ENCODE peak calls at places on chromosome 18, in ten cellular contexts. One of them, this sample, is unnamed.

GRCh38 chr18:45291616-45292612 is 323.4 kb upstream of the SLC14A2 start:
- DNase-seq in nephron progenitor cell: no peak
- DNase-seq in cardiac fibroblast: peak
- DNase-seq in GM12864: no peak
- DNase-seq in PC-9: no peak
- DNase-seq in A549: no peak
- DNase-seq in WERI-Rb-1: no peak
- DNase-seq in PC-3: no peak
- DNase-seq in WTC11: no peak
- DNase-seq in GM06990: no peak
- DNase-seq in this sample: no peak

GRCh38 chr18:66749030-66749429 is 145.1 kb upstream of the CDH19 start:
- DNase-seq in nephron progenitor cell: no peak
- DNase-seq in cardiac fibroblast: peak
- DNase-seq in GM12864: no peak
- DNase-seq in PC-9: no peak
- DNase-seq in A549: peak
- DNase-seq in WERI-Rb-1: no peak
- DNase-seq in PC-3: peak
- DNase-seq in WTC11: no peak
- DNase-seq in GM06990: no peak
- DNase-seq in this sample: no peak

GRCh38 chr18:38868757-38869156 is 1303.2 kb upstream of the CELF4 start:
- DNase-seq in nephron progenitor cell: no peak
- DNase-seq in cardiac fibroblast: no peak
- DNase-seq in GM12864: no peak
- DNase-seq in PC-9: no peak
- DNase-seq in A549: no peak
- DNase-seq in WERI-Rb-1: no peak
- DNase-seq in PC-3: no peak
- DNase-seq in WTC11: no peak
- DNase-seq in GM06990: no peak
- DNase-seq in this sample: no peak

GRCh38 chr18:76988015-76988826 is 144.4 kb downstream of the MBP start:
- DNase-seq in nephron progenitor cell: no peak
- DNase-seq in cardiac fibroblast: peak
- DNase-seq in GM12864: no peak
- DNase-seq in PC-9: no peak
- DNase-seq in A549: no peak
- DNase-seq in WERI-Rb-1: no peak
- DNase-seq in PC-3: no peak
- DNase-seq in WTC11: no peak
- DNase-seq in GM06990: no peak
- DNase-seq in this sample: no peak

GRCh38 chr18:54284967-54285785 is 15.9 kb downstream of the POLI start:
- DNase-seq in nephron progenitor cell: no peak
- DNase-seq in cardiac fibroblast: peak
- DNase-seq in GM12864: peak
- DNase-seq in PC-9: no peak
- DNase-seq in A549: no peak
- DNase-seq in WERI-Rb-1: no peak
- DNase-seq in PC-3: peak
- DNase-seq in WTC11: no peak
- DNase-seq in GM06990: peak
- DNase-seq in this sample: no peak

GRCh38 chr18:35334821-35335220 is 9.4 kb downstream of the ZNF24 start:
- DNase-seq in nephron progenitor cell: no peak
- DNase-seq in cardiac fibroblast: peak
- DNase-seq in GM12864: no peak
- DNase-seq in PC-9: no peak
- DNase-seq in A549: no peak
- DNase-seq in WERI-Rb-1: no peak
- DNase-seq in PC-3: peak
- DNase-seq in WTC11: no peak
- DNase-seq in GM06990: no peak
- DNase-seq in this sample: no peak

GRCh38 chr18:46055841-46056240 is 16.2 kb downstream of the PSTPIP2 start:
- DNase-seq in nephron progenitor cell: no peak
- DNase-seq in cardiac fibroblast: no peak
- DNase-seq in GM12864: no peak
- DNase-seq in PC-9: no peak
- DNase-seq in A549: no peak
- DNase-seq in WERI-Rb-1: no peak
- DNase-seq in PC-3: no peak
- DNase-seq in WTC11: no peak
- DNase-seq in GM06990: peak
- DNase-seq in this sample: no peak

GRCh38 chr18:23920054-23920453 is 94.5 kb upstream of the TTC39C start:
- DNase-seq in nephron progenitor cell: no peak
- DNase-seq in cardiac fibroblast: peak
- DNase-seq in GM12864: no peak
- DNase-seq in PC-9: no peak
- DNase-seq in A549: no peak
- DNase-seq in WERI-Rb-1: no peak
- DNase-seq in PC-3: no peak
- DNase-seq in WTC11: no peak
- DNase-seq in GM06990: no peak
- DNase-seq in this sample: no peak

GRCh38 chr18:56333846-56334245 is 304.5 kb downstream of the TXNL1 start:
- DNase-seq in nephron progenitor cell: no peak
- DNase-seq in cardiac fibroblast: peak
- DNase-seq in GM12864: no peak
- DNase-seq in PC-9: no peak
- DNase-seq in A549: no peak
- DNase-seq in WERI-Rb-1: no peak
- DNase-seq in PC-3: peak
- DNase-seq in WTC11: no peak
- DNase-seq in GM06990: no peak
- DNase-seq in this sample: no peak

GRCh38 chr18:63848159-63848558 is 39.3 kb upstream of the SERPINB2 start:
- DNase-seq in nephron progenitor cell: peak
- DNase-seq in cardiac fibroblast: peak
- DNase-seq in GM12864: no peak
- DNase-seq in PC-9: peak
- DNase-seq in A549: peak
- DNase-seq in WERI-Rb-1: peak
- DNase-seq in PC-3: peak
- DNase-seq in WTC11: no peak
- DNase-seq in GM06990: no peak
- DNase-seq in this sample: peak

GRCh38 chr18:79899609-79900435 is 51.6 kb downstream of the SLC66A2 start:
- DNase-seq in nephron progenitor cell: no peak
- DNase-seq in cardiac fibroblast: no peak
- DNase-seq in GM12864: no peak
- DNase-seq in PC-9: no peak
- DNase-seq in A549: no peak
- DNase-seq in WERI-Rb-1: no peak
- DNase-seq in PC-3: no peak
- DNase-seq in WTC11: no peak
- DNase-seq in GM06990: no peak
- DNase-seq in this sample: no peak

GRCh38 chr18:58195278-58195721 is 151.3 kb downstream of the NEDD4L start:
- DNase-seq in nephron progenitor cell: peak
- DNase-seq in cardiac fibroblast: no peak
- DNase-seq in GM12864: no peak
- DNase-seq in PC-9: no peak
- DNase-seq in A549: no peak
- DNase-seq in WERI-Rb-1: no peak
- DNase-seq in PC-3: no peak
- DNase-seq in WTC11: peak
- DNase-seq in GM06990: peak
- DNase-seq in this sample: peak

GRCh38 chr18:48476550-48476917 is 62.3 kb upstream of the CTIF start:
- DNase-seq in nephron progenitor cell: no peak
- DNase-seq in cardiac fibroblast: no peak
- DNase-seq in GM12864: no peak
- DNase-seq in PC-9: no peak
- DNase-seq in A549: no peak
- DNase-seq in WERI-Rb-1: no peak
- DNase-seq in PC-3: no peak
- DNase-seq in WTC11: no peak
- DNase-seq in GM06990: no peak
- DNase-seq in this sample: no peak

GRCh38 chr18:70998490-70998889 is 709.6 kb downstream of the SOCS6 start:
- DNase-seq in nephron progenitor cell: no peak
- DNase-seq in cardiac fibroblast: peak
- DNase-seq in GM12864: no peak
- DNase-seq in PC-9: no peak
- DNase-seq in A549: peak
- DNase-seq in WERI-Rb-1: no peak
- DNase-seq in PC-3: peak
- DNase-seq in WTC11: no peak
- DNase-seq in GM06990: no peak
- DNase-seq in this sample: no peak
- TF ChIP-seq CTCF in nephron progenitor cell: peak
- TF ChIP-seq CTCF in cardiac fibroblast: peak
- TF ChIP-seq CTCF in GM12864: no peak
- TF ChIP-seq CTCF in PC-9: peak
- TF ChIP-seq CTCF in A549: no peak
- TF ChIP-seq CTCF in WERI-Rb-1: peak
- TF ChIP-seq CTCF in PC-3: peak
- TF ChIP-seq CTCF in WTC11: no peak
- TF ChIP-seq CTCF in GM06990: no peak
- TF ChIP-seq CTCF in this sample: no peak

DNA sequence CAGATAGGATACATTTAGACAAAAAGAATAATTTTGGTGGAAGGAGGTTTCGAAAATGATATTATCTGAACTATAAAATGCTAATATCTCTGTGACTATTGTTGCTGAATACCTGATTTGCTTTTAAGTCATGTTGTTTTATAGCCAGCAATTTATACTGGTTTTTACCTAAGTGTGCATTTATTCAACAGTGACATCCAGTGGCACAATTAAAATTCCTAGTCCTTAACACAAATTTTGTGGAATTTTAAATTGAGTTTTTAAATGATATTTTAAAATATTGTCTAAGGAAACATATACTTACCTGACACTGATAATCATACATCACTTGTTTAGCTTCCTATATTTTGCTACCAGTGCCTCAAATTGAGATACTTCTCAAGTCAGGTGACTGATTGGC is 144.8 kb downstream of the ARHGAP28 start:
- DNase-seq in nephron progenitor cell: no peak
- DNase-seq in cardiac fibroblast: peak
- DNase-seq in GM12864: no peak
- DNase-seq in PC-9: no peak
- DNase-seq in A549: no peak
- DNase-seq in WERI-Rb-1: no peak
- DNase-seq in PC-3: peak
- DNase-seq in WTC11: no peak
- DNase-seq in GM06990: no peak
- DNase-seq in this sample: no peak
- TF ChIP-seq CTCF in nephron progenitor cell: no peak
- TF ChIP-seq CTCF in cardiac fibroblast: peak
- TF ChIP-seq CTCF in GM12864: no peak
- TF ChIP-seq CTCF in PC-9: no peak
- TF ChIP-seq CTCF in A549: no peak
- TF ChIP-seq CTCF in WERI-Rb-1: no peak
- TF ChIP-seq CTCF in PC-3: peak
- TF ChIP-seq CTCF in WTC11: no peak
- TF ChIP-seq CTCF in GM06990: no peak
- TF ChIP-seq CTCF in this sample: no peak

GRCh38 chr18:22169011-22169888 is at the start of gene GATA6:
- DNase-seq in nephron progenitor cell: peak
- DNase-seq in cardiac fibroblast: peak
- DNase-seq in GM12864: no peak
- DNase-seq in PC-9: peak
- DNase-seq in A549: peak
- DNase-seq in WERI-Rb-1: peak
- DNase-seq in PC-3: peak
- DNase-seq in WTC11: peak
- DNase-seq in GM06990: peak
- DNase-seq in this sample: peak
- TF ChIP-seq CTCF in nephron progenitor cell: peak
- TF ChIP-seq CTCF in cardiac fibroblast: peak
- TF ChIP-seq CTCF in GM12864: peak
- TF ChIP-seq CTCF in PC-9: peak
- TF ChIP-seq CTCF in A549: peak
- TF ChIP-seq CTCF in WERI-Rb-1: peak
- TF ChIP-seq CTCF in PC-3: peak
- TF ChIP-seq CTCF in WTC11: no peak
- TF ChIP-seq CTCF in GM06990: peak
- TF ChIP-seq CTCF in this sample: no peak

GRCh38 chr18:3481696-3482210 is 31.8 kb downstream of the TGIF1 start:
- DNase-seq in nephron progenitor cell: no peak
- DNase-seq in cardiac fibroblast: peak
- DNase-seq in GM12864: no peak
- DNase-seq in PC-9: no peak
- DNase-seq in A549: no peak
- DNase-seq in WERI-Rb-1: peak
- DNase-seq in PC-3: peak
- DNase-seq in WTC11: peak
- DNase-seq in GM06990: no peak
- DNase-seq in this sample: peak
- TF ChIP-seq CTCF in nephron progenitor cell: peak
- TF ChIP-seq CTCF in cardiac fibroblast: peak
- TF ChIP-seq CTCF in GM12864: peak
- TF ChIP-seq CTCF in PC-9: peak
- TF ChIP-seq CTCF in A549: peak
- TF ChIP-seq CTCF in WERI-Rb-1: peak
- TF ChIP-seq CTCF in PC-3: peak
- TF ChIP-seq CTCF in WTC11: peak
- TF ChIP-seq CTCF in GM06990: peak
- TF ChIP-seq CTCF in this sample: peak

DNA sequence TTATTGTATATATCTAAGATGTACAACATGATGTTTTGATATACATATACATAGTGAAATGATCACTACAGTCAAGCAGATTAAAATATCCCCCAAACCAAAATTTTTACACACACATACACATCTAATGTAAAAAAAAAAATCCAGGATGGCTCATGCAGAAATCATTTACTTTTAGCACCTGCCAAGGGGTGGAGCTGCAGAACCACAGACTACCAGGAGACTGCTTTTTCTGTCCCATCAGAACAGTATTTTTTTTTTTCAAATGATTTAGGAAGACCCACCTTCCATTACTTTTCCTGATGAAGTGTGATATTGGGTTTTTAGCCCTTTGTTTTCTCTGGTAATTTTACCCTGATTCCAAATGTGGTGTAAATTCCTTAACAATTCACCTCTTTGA is 61.9 kb downstream of the AQP4 start:
- DNase-seq in nephron progenitor cell: no peak
- DNase-seq in cardiac fibroblast: no peak
- DNase-seq in GM12864: no peak
- DNase-seq in PC-9: no peak
- DNase-seq in A549: no peak
- DNase-seq in WERI-Rb-1: no peak
- DNase-seq in PC-3: no peak
- DNase-seq in WTC11: no peak
- DNase-seq in GM06990: no peak
- DNase-seq in this sample: no peak
- TF ChIP-seq CTCF in nephron progenitor cell: no peak
- TF ChIP-seq CTCF in cardiac fibroblast: no peak
- TF ChIP-seq CTCF in GM12864: no peak
- TF ChIP-seq CTCF in PC-9: no peak
- TF ChIP-seq CTCF in A549: no peak
- TF ChIP-seq CTCF in WERI-Rb-1: peak
- TF ChIP-seq CTCF in PC-3: no peak
- TF ChIP-seq CTCF in WTC11: no peak
- TF ChIP-seq CTCF in GM06990: no peak
- TF ChIP-seq CTCF in this sample: no peak